ENCODE peak calls at places on chromosome 21, in five cellular contexts. Z, H, Q, P and S are unnamed samples.

GRCh38 chr21:31182231-31183129 is 144.2 kb upstream of the KRTAP19-8 start:
- DNase-seq in Z (peak), H (no peak), Q (no peak), P (no peak), S (no peak)

GRCh38 chr21:46050651-46051378 is 47.1 kb upstream of the COL6A2 start:
- DNase-seq in Z (no peak), H (no peak), Q (no peak), P (no peak), S (no peak)

GRCh38 chr21:16418211-16418610 is 688.4 kb downstream of the USP25 start:
- DNase-seq in Z (no peak), H (no peak), Q (no peak), P (no peak), S (no peak)

GRCh38 chr21:46431448-46431847 is 27.2 kb upstream of the DIP2A start:
- DNase-seq in Z (no peak), H (no peak), Q (no peak), P (no peak), S (no peak)

GRCh38 chr21:25862596-25862995 is 127.8 kb downstream of the GABPA start:
- DNase-seq in Z (no peak), H (peak), Q (peak), P (no peak), S (peak)

GRCh38 chr21:31530364-31530763 is 129.1 kb upstream of the SOD1 start:
- DNase-seq in Z (no peak), H (no peak), Q (no peak), P (no peak), S (no peak)

GRCh38 chr21:26982767-26983166 is 15.9 kb upstream of the ADAMTS5 start:
- DNase-seq in Z (no peak), H (no peak), Q (peak), P (no peak), S (peak)

GRCh38 chr21:20877976-20878375 is 120.2 kb upstream of the NCAM2 start:
- DNase-seq in Z (no peak), H (no peak), Q (no peak), P (no peak), S (no peak)

GRCh38 chr21:20997308-20997632 is 939 bp upstream of the NCAM2 start:
- DNase-seq in Z (no peak), H (no peak), Q (peak), P (no peak), S (no peak)

GRCh38 chr21:46115441-46116188 is 17.7 kb downstream of the COL6A2 start:
- DNase-seq in Z (no peak), H (no peak), Q (no peak), P (peak), S (no peak)

DNA sequence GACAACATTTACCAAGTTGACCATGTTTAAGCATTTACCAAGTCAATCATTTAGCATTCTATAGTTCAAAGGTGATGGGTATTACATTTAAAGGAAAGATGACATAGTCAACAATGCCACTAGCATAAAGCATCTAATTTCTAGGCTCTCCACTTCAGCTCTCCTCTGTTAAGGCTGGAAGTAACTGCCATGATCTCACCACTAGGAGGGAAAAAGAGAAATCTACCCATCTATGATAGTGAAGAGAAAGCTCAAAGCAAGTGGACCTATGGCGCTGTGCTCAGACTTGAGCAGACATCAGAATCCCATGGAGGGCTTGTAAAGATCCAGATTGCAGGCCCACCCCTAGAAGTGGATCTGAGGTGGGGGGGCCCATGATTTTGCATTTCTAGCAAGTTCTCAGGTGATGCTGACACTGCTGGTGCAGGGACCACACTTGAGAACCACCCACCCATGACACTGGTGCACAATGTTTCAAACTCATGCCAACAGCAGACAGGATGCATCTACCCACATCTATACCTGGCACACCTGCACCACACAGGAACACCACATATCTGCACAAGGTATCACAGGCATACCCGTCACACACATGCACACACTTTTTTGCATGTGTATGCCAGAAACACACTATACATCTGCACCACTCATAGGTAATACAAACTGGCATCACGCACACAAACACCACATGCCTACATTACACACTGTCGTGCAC is 392.9 kb upstream of the RUNX1 start:
- DNase-seq in Z (no peak), H (no peak), Q (peak), P (no peak), S (no peak)
- H3K4me3 ChIP-seq in Z (no peak), H (no peak), Q (no peak), P (no peak), S (no peak)

GRCh38 chr21:14716761-14717396 is 170.8 kb upstream of the SAMSN1 start:
- DNase-seq in Z (no peak), H (no peak), Q (no peak), P (no peak), S (no peak)
- TF ChIP-seq CTCF in Z (no peak), H (no peak), Q (no peak), P (no peak), S (no peak)

GRCh38 chr21:44918581-44919033 is 2.1 kb downstream of the ITGB2 start:
- DNase-seq in Z (no peak), H (no peak), Q (peak), P (no peak), S (no peak)

GRCh38 chr21:44918107-44918470 is 2.6 kb downstream of the ITGB2 start:
- DNase-seq in Z (no peak), H (no peak), Q (no peak), P (no peak), S (no peak)

GRCh38 chr21:44919111-44919912 is 1.4 kb downstream of the ITGB2 start:
- DNase-seq in Z (no peak), H (no peak), Q (no peak), P (no peak), S (no peak)

GRCh38 chr21:44916965-44917364 is 3.7 kb downstream of the ITGB2 start:
- DNase-seq in Z (no peak), H (no peak), Q (no peak), P (no peak), S (no peak)

GRCh38 chr21:44917446-44918106 is 3.1 kb downstream of the ITGB2 start:
- DNase-seq in Z (no peak), H (no peak), Q (no peak), P (no peak), S (no peak)
- H3K4me3 ChIP-seq in Z (peak), H (no peak), Q (no peak), P (no peak), S (no peak)

DNA sequence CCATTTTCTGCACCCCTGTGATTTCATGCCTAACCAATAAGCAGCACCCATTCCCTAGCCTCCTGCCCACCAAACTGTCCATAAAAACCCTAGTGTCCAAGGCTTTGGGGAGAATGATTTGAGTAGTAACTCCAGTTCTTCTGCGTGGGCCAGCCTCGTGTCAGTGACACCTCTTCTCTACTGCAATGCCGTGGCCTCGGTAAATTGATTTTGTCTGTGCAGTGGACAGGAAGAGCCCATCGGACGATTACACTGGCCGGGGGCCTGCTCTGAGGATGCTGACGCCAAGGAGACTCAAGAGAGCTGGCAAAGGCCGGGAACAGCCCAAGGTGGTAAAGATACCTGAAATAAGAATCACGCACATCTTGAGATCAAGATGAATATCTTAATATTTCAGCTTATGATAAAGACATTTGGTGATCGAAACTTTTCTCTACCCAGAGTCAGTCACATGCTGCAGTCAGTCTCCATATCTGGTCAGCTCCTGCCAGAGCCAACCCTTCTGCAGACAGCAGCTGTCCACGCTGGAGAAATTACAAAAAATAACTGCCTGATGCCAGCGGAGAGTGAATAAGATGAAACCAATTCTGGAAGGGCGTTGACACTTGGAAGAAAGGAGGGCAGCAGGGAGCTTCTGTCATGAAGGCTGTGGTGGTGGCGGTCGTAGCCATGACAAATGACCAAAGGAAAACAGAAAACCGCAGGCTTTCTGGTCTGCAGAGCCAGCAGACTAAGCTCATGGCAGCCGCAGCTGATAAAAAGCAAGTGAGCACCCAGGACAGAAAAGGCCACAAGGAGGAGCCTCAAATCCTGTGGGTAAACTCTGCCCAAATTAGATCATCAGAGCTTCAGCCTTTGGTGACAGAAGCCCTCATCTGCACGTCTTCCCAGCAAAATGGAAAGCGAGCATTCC is 29.1 kb downstream of the RSPH1 start:
- DNase-seq in Z (no peak), H (peak), Q (peak), P (no peak), S (peak)
- TF ChIP-seq CTCF in Z (peak), H (peak), Q (peak), P (no peak), S (peak)

DNA sequence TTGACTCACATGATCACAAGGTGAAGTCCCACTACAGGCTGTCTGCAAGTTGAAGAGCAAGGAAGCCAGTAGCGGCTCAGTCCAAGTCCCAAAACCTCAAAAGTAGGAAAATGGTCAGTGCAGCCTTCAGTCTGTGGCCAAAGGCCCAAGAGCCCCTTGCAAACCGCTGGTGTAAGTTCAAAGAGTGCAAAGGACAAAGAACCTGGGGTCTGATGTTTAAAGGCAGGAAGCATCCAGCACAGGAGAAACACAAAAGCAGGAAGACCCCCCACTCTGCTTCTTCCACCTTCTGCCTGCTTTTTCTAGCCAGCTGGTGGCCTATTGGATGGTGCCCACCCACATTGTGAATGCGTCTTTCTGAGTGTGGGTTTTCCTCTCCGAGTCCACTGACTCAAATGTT is 2222.6 kb downstream of the MRPL39 start:
- DNase-seq in Z (no peak), H (no peak), Q (peak), P (no peak), S (no peak)
- H3K4me3 ChIP-seq in Z (no peak), H (no peak), Q (peak), P (no peak), S (no peak)

DNA sequence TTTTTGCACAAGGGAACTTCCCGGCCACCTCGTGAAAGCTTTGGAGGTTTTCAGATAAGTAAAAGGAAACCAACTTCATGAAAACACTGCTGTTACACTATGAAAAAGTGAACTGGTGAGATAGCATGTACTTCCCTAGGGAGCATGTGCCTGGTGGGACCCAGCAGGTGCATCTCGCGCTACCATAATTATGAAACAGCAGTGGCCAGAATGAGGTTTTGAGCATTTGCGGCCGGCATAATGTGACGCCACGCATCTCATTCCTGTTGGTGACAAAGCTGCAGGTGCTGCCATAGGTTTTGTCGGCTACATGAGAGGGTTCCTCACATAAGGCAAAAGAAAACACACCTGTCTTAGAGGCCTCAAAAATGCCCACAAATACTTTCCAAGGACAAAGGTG is 1.7 kb downstream of the KRTAP10-3 start:
- DNase-seq in Z (no peak), H (peak), Q (no peak), P (no peak), S (no peak)
- TF ChIP-seq CTCF in Z (no peak), H (no peak), Q (no peak), P (no peak), S (no peak)

GRCh38 chr21:38255718-38256117 is 1.1 kb upstream of the KCNJ15 start:
- DNase-seq in Z (no peak), H (no peak), Q (no peak), P (no peak), S (no peak)
- H3K4me3 ChIP-seq in Z (no peak), H (no peak), Q (no peak), P (no peak), S (no peak)

GRCh38 chr21:14306143-14306907 is 76.6 kb downstream of the HSPA13 start:
- DNase-seq in Z (no peak), H (peak), Q (no peak), P (no peak), S (peak)
- TF ChIP-seq CTCF in Z (no peak), H (no peak), Q (peak), P (no peak), S (peak)